ENCODE peak calls at places on chromosome 19, in four cellular contexts. I is ELR, R is activated gamma-delta T cell treated with Interleukin-2 at 50 U/mL for 16 hours, C is fibroblast of the aortic adventitia. O is an unnamed sample.

GRCh38 chr19:1978346-1978894 is 37.1 kb downstream of the BTBD2 start:
- DNase-seq in I (no peak), R (no peak), C (no peak), O (no peak)

GRCh38 chr19:5680083-5680436 is 256 bp downstream of the MICOS13 start:
- DNase-seq in I (peak; percentile 55), R (no peak), C (no peak), O (peak; percentile 25)

GRCh38 chr19:4713384-4713951 is 10.2 kb downstream of the DPP9 start:
- DNase-seq in I (peak; percentile 100), R (no peak), C (peak; percentile 92), O (peak; percentile 81)

GRCh38 chr19:2983351-2984195 is 6.2 kb downstream of the TLE6 start:
- DNase-seq in I (no peak), R (no peak), C (peak; percentile 74), O (peak; percentile 62)

GRCh38 chr19:2115911-2116426 is 19.3 kb downstream of the IZUMO4 start:
- DNase-seq in I (no peak), R (no peak), C (no peak), O (no peak)

GRCh38 chr19:41702208-41702651 is 6.2 kb upstream of the CEACAM5 start:
- DNase-seq in I (peak; percentile 63), R (no peak), C (peak; percentile 4), O (peak; percentile 3)

GRCh38 chr19:33720691-33721682 is 75.7 kb upstream of the KCTD15 start:
- DNase-seq in I (no peak), R (no peak), C (no peak), O (no peak)

GRCh38 chr19:49210108-49210900 is 52.7 kb downstream of the TRPM4 start:
- DNase-seq in I (peak; percentile 37), R (peak; percentile 6), C (no peak), O (peak; percentile 82)

GRCh38 chr19:11345122-11345752 is 831 bp downstream of the TMEM205 start:
- DNase-seq in I (peak; percentile 30), R (no peak), C (no peak), O (no peak)

GRCh38 chr19:16458391-16459128 is 13.2 kb downstream of the EPS15L1 start:
- DNase-seq in I (no peak), R (no peak), C (no peak), O (no peak)

GRCh38 chr19:1066748-1067340 is at the start of gene ARHGAP45:
- DNase-seq in I (no peak), R (peak; percentile 82), C (no peak), O (no peak)

GRCh38 chr19:32196690-32197420 is 148.6 kb upstream of the ZNF507 start:
- DNase-seq in I (no peak), R (no peak), C (no peak), O (no peak)

GRCh38 chr19:16381756-16382401 is 57.3 kb downstream of the KLF2 start:
- DNase-seq in I (no peak), R (no peak), C (peak; percentile 97), O (no peak)

GRCh38 chr19:611506-611869 is 21.8 kb downstream of the HCN2 start:
- DNase-seq in I (peak; percentile 98), R (peak; percentile 44), C (peak; percentile 57), O (peak; percentile 98)

GRCh38 chr19:33248954-33249613 is 23.4 kb upstream of the SLC7A10 start:
- DNase-seq in I (peak; percentile 38), R (no peak), C (no peak), O (no peak)

GRCh38 chr19:28867978-28868377 is 345.0 kb downstream of the UQCRFS1 start:
- DNase-seq in I (no peak), R (no peak), C (no peak), O (no peak)

GRCh38 chr19:9741476-9742171 is 26.9 kb downstream of the ZNF846 start:
- DNase-seq in I (no peak), R (no peak), C (no peak), O (no peak)

GRCh38 chr19:34480971-34481821 is at the start of gene WTIP:
- DNase-seq in I (peak; percentile 87), R (no peak), C (peak; percentile 87), O (peak; percentile 89)

GRCh38 chr19:58434217-58434616 is 5.7 kb downstream of the ZNF132 start:
- DNase-seq in I (no peak), R (no peak), C (no peak), O (peak; percentile 58)

GRCh38 chr19:30090963-30091362 is 148.9 kb downstream of the URI1 start:
- DNase-seq in I (no peak), R (no peak), C (no peak), O (no peak)

GRCh38 chr19:35524181-35524838 is 3.8 kb downstream of the SBSN start:
- DNase-seq in I (no peak), R (no peak), C (no peak), O (no peak)